ENCODE peak calls at places on chromosomes 7 and 10, in five cellular contexts. R is activated naive CD8-positive, alpha-beta T cell treated with anti-CD3 and anti-CD28 coated beads, Interleukin-2, amount 50 U/mL, for 24 hours; E is Kasumi-1; H is NCI-H460; Z is activated T-cell treated with anti-CD3 and anti-CD28 coated beads, Interleukin-2, amount 50 U/mL, for 24 hours. C is an unnamed sample.

GRCh38 chr10:121531830-121532178 is 66.4 kb downstream of the FGFR2 start:
- DNase-seq in H (no peak), E (no peak), R (no peak), Z (no peak), C (no peak)

GRCh38 chr7:158133515-158134271 is 453.9 kb downstream of the PTPRN2 start:
- DNase-seq in R (no peak), H (no peak), E (no peak), Z (no peak), C (no peak)

GRCh38 chr10:84997870-84998269 is 669.5 kb downstream of the CCSER2 start:
- DNase-seq in Z (no peak), E (no peak), H (no peak), R (no peak), C (no peak)

GRCh38 chr7:92260248-92260781 is 14.5 kb downstream of the ANKIB1 start:
- DNase-seq in R (no peak), E (no peak), H (no peak), Z (no peak), C (no peak)

GRCh38 chr10:128009357-128009756 is 102.5 kb downstream of the PTPRE start:
- DNase-seq in R (no peak), H (no peak), Z (no peak), E (no peak), C (no peak)

GRCh38 chr7:17155529-17155928 is 142.9 kb upstream of the AHR start:
- DNase-seq in R (no peak), E (no peak), Z (no peak), H (no peak), C (no peak)

GRCh38 chr10:104109908-104110662 is 11.9 kb upstream of the SFR1 start:
- DNase-seq in H (no peak), Z (no peak), R (no peak), E (no peak), C (no peak)

GRCh38 chr10:24894309-24894708 is 58.1 kb downstream of the PRTFDC1 start:
- DNase-seq in H (no peak), R (peak; percentile 15), E (no peak), Z (no peak), C (no peak)

GRCh38 chr7:67918158-67918557 is 921.5 kb downstream of the TYW1 start:
- DNase-seq in R (peak; percentile 1), H (no peak), Z (no peak), E (peak; percentile 74), C (peak; percentile 79)

GRCh38 chr7:29345590-29345989 is 151.0 kb downstream of the CHN2 start:
- DNase-seq in R (peak; percentile 9), H (peak; percentile 18), Z (no peak), E (no peak), C (no peak)

GRCh38 chr10:76111986-76112825 is 680.8 kb downstream of the LRMDA start:
- DNase-seq in Z (no peak), H (no peak), E (no peak), R (no peak), C (no peak)

GRCh38 chr10:75395171-75395954 is 6.2 kb downstream of the ZNF503 start:
- DNase-seq in Z (peak; percentile 50), E (no peak), H (no peak), R (peak; percentile 59), C (peak; percentile 55)

GRCh38 chr7:70384891-70385290 is 747.1 kb upstream of the GALNT17 start:
- DNase-seq in H (no peak), E (no peak), Z (no peak), R (no peak), C (no peak)

GRCh38 chr7:15885678-15886077 is 199.2 kb upstream of the MEOX2 start:
- DNase-seq in Z (no peak), E (peak; percentile 34), H (no peak), R (no peak), C (peak; percentile 53)

GRCh38 chr10:69458426-69459100 is 7.3 kb downstream of the TSPAN15 start:
- DNase-seq in E (no peak), Z (no peak), H (no peak), R (no peak), C (no peak)

GRCh38 chr7:33392143-33392542 is 262.8 kb downstream of the BBS9 start:
- DNase-seq in H (no peak), R (no peak), Z (no peak), E (no peak), C (no peak)

GRCh38 chr10:35129185-35129674 is 2.6 kb downstream of the CREM start:
- DNase-seq in E (no peak), H (no peak), Z (no peak), R (no peak), C (no peak)

GRCh38 chr7:105766421-105767191 is 109.8 kb downstream of the ATXN7L1 start:
- DNase-seq in Z (no peak), H (no peak), E (no peak), R (no peak), C (no peak)

GRCh38 chr10:59865101-59865500 is 41.3 kb downstream of the CCDC6 start:
- DNase-seq in R (no peak), E (no peak), H (peak; percentile 7), Z (no peak), C (peak; percentile 46)

GRCh38 chr7:73429622-73430505 is 3.7 kb upstream of the FZD9 start:
- DNase-seq in R (no peak), Z (no peak), E (no peak), H (no peak), C (no peak)

GRCh38 chr7:84188811-84189405 is 5.7 kb downstream of the SEMA3A start:
- DNase-seq in H (no peak), R (no peak), E (peak; percentile 46), Z (no peak), C (peak; percentile 18)

GRCh38 chr7:101390901-101391301 is 28.2 kb downstream of the COL26A1 start:
- DNase-seq in H (no peak), R (peak; percentile 50), Z (peak; percentile 48), E (peak; percentile 43), C (peak; percentile 80)

GRCh38 chr10:132471484-132471883 is 66.1 kb upstream of the INPP5A start:
- DNase-seq in E (no peak), R (no peak), H (no peak), Z (peak; percentile 8), C (no peak)

GRCh38 chr7:114942443-114943175 is 20.7 kb downstream of the MDFIC start:
- DNase-seq in Z (no peak), E (peak; percentile 55), R (no peak), H (no peak), C (peak; percentile 37)

GRCh38 chr10:105586451-105587098 is 945.5 kb downstream of the SORCS3 start:
- DNase-seq in Z (no peak), H (no peak), R (no peak), E (no peak), C (no peak)

GRCh38 chr7:104625956-104626355 is 297.6 kb downstream of the LHFPL3 start:
- DNase-seq in Z (no peak), E (no peak), R (no peak), H (no peak), C (no peak)

GRCh38 chr7:50531401-50531906 is 33.8 kb downstream of the DDC start:
- DNase-seq in E (no peak), Z (no peak), H (no peak), R (no peak), C (no peak)

GRCh38 chr10:30364391-30365268 is 15.6 kb upstream of the MTPAP start:
- DNase-seq in Z (no peak), R (no peak), E (no peak), H (no peak), C (no peak)

GRCh38 chr7:73941836-73942551 is 81.0 kb downstream of the TMEM270 start:
- DNase-seq in R (no peak), Z (no peak), H (no peak), E (no peak), C (no peak)

GRCh38 chr7:69742237-69742636 is 144.0 kb downstream of the AUTS2 start:
- DNase-seq in E (no peak), H (no peak), R (no peak), Z (no peak), C (no peak)

GRCh38 chr7:77441046-77441445 is 24.9 kb upstream of the GSAP start:
- DNase-seq in H (no peak), E (no peak), Z (no peak), R (no peak), C (no peak)

GRCh38 chr10:112404612-112405011 is 30.7 kb downstream of the ACSL5 start:
- DNase-seq in Z (no peak), R (no peak), E (no peak), H (no peak), C (no peak)

GRCh38 chr10:88853155-88853554 is 1.5 kb upstream of the ANKRD22 start:
- DNase-seq in Z (no peak), E (peak; percentile 96), H (no peak), R (no peak), C (peak; percentile 75)

GRCh38 chr7:17307033-17307432 is 8.6 kb downstream of the AHR start:
- DNase-seq in H (no peak), Z (no peak), R (no peak), E (no peak), C (no peak)

GRCh38 chr7:121501566-121501965 is 105.5 kb upstream of the FAM3C start:
- DNase-seq in R (no peak), Z (no peak), E (no peak), H (no peak), C (no peak)

GRCh38 chr7:10677211-10677610 is 296.5 kb upstream of the PHF14 start:
- DNase-seq in H (no peak), Z (no peak), E (no peak), R (no peak), C (no peak)

GRCh38 chr7:55244346-55244745 is 120.8 kb upstream of the LANCL2 start:
- DNase-seq in Z (no peak), H (no peak), E (no peak), R (no peak), C (no peak)

GRCh38 chr7:158470336-158470735 is 117.3 kb downstream of the PTPRN2 start:
- DNase-seq in E (no peak), H (no peak), Z (no peak), R (no peak), C (no peak)

C was measured in KBM-7.